ENCODE peak calls at places on chromosomes 3 and 15, in four cellular contexts. V, X, N and E are unnamed samples.

GRCh38 chr3:43528498-43529099 is 93.2 kb downstream of the ANO10 start:
- DNase-seq in V (no peak), X (no peak), N (no peak), E (no peak)

GRCh38 chr15:48832648-48833047 is 21.8 kb upstream of the CEP152 start:
- DNase-seq in V (no peak), X (no peak), N (no peak), E (no peak)

GRCh38 chr15:49225572-49226281 is 55.7 kb downstream of the GALK2 start:
- DNase-seq in V (no peak), X (no peak), N (peak), E (no peak)

GRCh38 chr3:197001106-197001971 is 28.3 kb downstream of the MELTF start:
- DNase-seq in V (no peak), X (no peak), N (no peak), E (no peak)

GRCh38 chr15:85504739-85505676 is 124.6 kb downstream of the AKAP13 start:
- DNase-seq in V (no peak), X (no peak), N (peak), E (peak)

GRCh38 chr3:36792342-36792741 is 28.0 kb upstream of the DCLK3 start:
- DNase-seq in V (no peak), X (no peak), N (peak), E (no peak)

GRCh38 chr3:38580450-38581382 is 68.8 kb downstream of the SCN5A start:
- DNase-seq in V (no peak), X (no peak), N (no peak), E (no peak)

GRCh38 chr3:15339786-15340215 is 7.4 kb upstream of the SH3BP5 start:
- DNase-seq in V (no peak), X (no peak), N (peak), E (peak)

GRCh38 chr3:36813320-36813719 is 49.0 kb upstream of the DCLK3 start:
- DNase-seq in V (no peak), X (no peak), N (no peak), E (no peak)

GRCh38 chr3:143975549-143976152 is 4.0 kb downstream of the DIPK2A start:
- DNase-seq in V (no peak), X (no peak), N (peak), E (no peak)

GRCh38 chr3:171320721-171321120 is 139.5 kb downstream of the TNIK start:
- DNase-seq in V (no peak), X (no peak), N (peak), E (no peak)

GRCh38 chr3:196142674-196142988 is 60.7 kb upstream of the TFRC start:
- DNase-seq in V (no peak), X (no peak), N (no peak), E (no peak)

GRCh38 chr3:52068055-52068704 is 11.8 kb upstream of the DUSP7 start:
- DNase-seq in V (no peak), X (no peak), N (no peak), E (no peak)

GRCh38 chr15:40723919-40724318 is 28.9 kb downstream of the RAD51 start:
- DNase-seq in V (no peak), X (no peak), N (no peak), E (no peak)

GRCh38 chr3:25493786-25494185 is 65.7 kb downstream of the RARB start:
- DNase-seq in V (no peak), X (no peak), N (peak), E (no peak)

GRCh38 chr15:71195242-71195641 is 80.0 kb downstream of the THSD4 start:
- DNase-seq in V (no peak), X (no peak), N (no peak), E (no peak)

GRCh38 chr3:172678068-172678467 is 32.8 kb downstream of the NCEH1 start:
- DNase-seq in V (no peak), X (peak), N (no peak), E (no peak)

GRCh38 chr3:46029953-46030543 is 2.8 kb upstream of the XCR1 start:
- DNase-seq in V (no peak), X (no peak), N (no peak), E (no peak)

GRCh38 chr15:101043911-101044624 is 124.9 kb downstream of the LRRK1 start:
- DNase-seq in V (no peak), X (no peak), N (no peak), E (peak)

GRCh38 chr3:23259515-23259914 is 56.4 kb downstream of the UBE2E2 start:
- DNase-seq in V (no peak), X (no peak), N (no peak), E (no peak)

GRCh38 chr15:75063338-75063737 is 39.9 kb downstream of the PPCDC start:
- DNase-seq in V (no peak), X (no peak), N (peak), E (no peak)

GRCh38 chr15:57552678-57553334 is 38.9 kb upstream of the MYZAP start:
- DNase-seq in V (no peak), X (no peak), N (no peak), E (no peak)

GRCh38 chr3:145952541-145952940 is 208.4 kb downstream of the PLOD2 start:
- DNase-seq in V (no peak), X (peak), N (peak), E (no peak)

GRCh38 chr3:8348076-8348475 is 153.5 kb upstream of the LMCD1 start:
- DNase-seq in V (no peak), X (no peak), N (no peak), E (no peak)

GRCh38 chr15:75153084-75153483 is 48.6 kb upstream of the C15orf39 start:
- DNase-seq in V (no peak), X (no peak), N (peak), E (peak)

GRCh38 chr15:63556246-63556645 is 40.9 kb upstream of the FBXL22 start:
- DNase-seq in V (no peak), X (no peak), N (no peak), E (no peak)

GRCh38 chr15:87033056-87033455 is 953.4 kb downstream of the AGBL1 start:
- DNase-seq in V (no peak), X (no peak), N (no peak), E (no peak)

GRCh38 chr3:98705694-98706093 is 57.4 kb upstream of the ST3GAL6 start:
- DNase-seq in V (no peak), X (no peak), N (no peak), E (no peak)

GRCh38 chr3:191378142-191378541 is 47.8 kb upstream of the UTS2B start:
- DNase-seq in V (no peak), X (no peak), N (no peak), E (no peak)

GRCh38 chr3:33054100-33055097 is 42.5 kb downstream of the GLB1 start:
- DNase-seq in V (no peak), X (no peak), N (no peak), E (no peak)

GRCh38 chr3:129224984-129225393 is 24.4 kb upstream of the COPG1 start:
- DNase-seq in V (peak), X (no peak), N (peak), E (peak)

GRCh38 chr3:52317601-52318000 is 1.5 kb downstream of the DNAH1 start:
- DNase-seq in V (peak), X (no peak), N (no peak), E (no peak)

GRCh38 chr15:20353966-20354883 is 187.4 kb downstream of the GOLGA6L6 start:
- DNase-seq in V (peak), X (no peak), N (no peak), E (no peak)

GRCh38 chr3:123447749-123448502 is 964 bp downstream of the ADCY5 start:
- DNase-seq in V (no peak), X (no peak), N (no peak), E (no peak)